ENCODE peak calls at places on chromosomes 12 and 14, in six cellular contexts. C is endothelial cell of umbilical vein, B is AG04450, Q is Peyer's patch, X is right lobe of liver, N is ovary. R is an unnamed sample.

GRCh38 chr12:92110083-92110640 is 35.5 kb downstream of the BTG1 start:
- DNase-seq in X (no peak), Q (no peak), N (no peak), C (no peak), B (no peak), R (no peak)

GRCh38 chr12:20696181-20696580 is 1.0 kb downstream of the SLCO1C1 start:
- DNase-seq in N (no peak), X (no peak), Q (no peak), C (no peak), B (no peak), R (no peak)

GRCh38 chr14:60133487-60133886 is 31.7 kb downstream of the DHRS7 start:
- DNase-seq in N (no peak), C (no peak), X (no peak), Q (no peak), B (no peak), R (no peak)

GRCh38 chr12:69415471-69416275 is 54.5 kb upstream of the FRS2 start:
- DNase-seq in B (peak), X (no peak), N (peak), Q (peak), C (peak), R (peak)

GRCh38 chr12:104974626-104975290 is 11.4 kb upstream of the NOPCHAP1 start:
- DNase-seq in B (no peak), N (no peak), C (no peak), Q (peak), X (no peak), R (no peak)

GRCh38 chr14:100069161-100069800 is 4.1 kb downstream of the EVL start:
- DNase-seq in N (no peak), B (no peak), C (no peak), X (no peak), Q (no peak), R (no peak)

GRCh38 chr12:6538420-6539275 is 4.3 kb downstream of the GAPDH start:
- DNase-seq in Q (no peak), N (no peak), C (no peak), B (no peak), X (no peak), R (no peak)

GRCh38 chr12:120015313-120015712 is 26.3 kb downstream of the BICDL1 start:
- DNase-seq in B (no peak), X (no peak), C (no peak), N (no peak), Q (no peak), R (no peak)

GRCh38 chr12:95218852-95219171 is 1.2 kb downstream of the VEZT start:
- DNase-seq in Q (peak), X (no peak), C (no peak), B (no peak), N (no peak), R (no peak)

GRCh38 chr14:59133202-59133601 is 55.3 kb upstream of the DAAM1 start:
- DNase-seq in Q (no peak), C (peak), B (no peak), N (no peak), X (no peak), R (no peak)

GRCh38 chr14:78314484-78314883 is 144.3 kb downstream of the NRXN3 start:
- DNase-seq in X (no peak), B (no peak), N (no peak), C (no peak), Q (no peak), R (no peak)

GRCh38 chr12:48414046-48414445 is 58.3 kb upstream of the ANP32D start:
- DNase-seq in Q (no peak), N (peak), X (no peak), C (peak), B (no peak), R (no peak)

GRCh38 chr12:103688659-103689058 is 101.6 kb downstream of the STAB2 start:
- DNase-seq in X (no peak), B (no peak), C (no peak), N (no peak), Q (no peak), R (no peak)

GRCh38 chr12:103687262-103687661 is 100.2 kb downstream of the STAB2 start:
- DNase-seq in X (no peak), C (no peak), Q (no peak), N (no peak), B (no peak), R (no peak)
- TF ChIP-seq CTCF in X (no peak), C (no peak), Q (no peak), N (no peak), B (no peak), R (no peak)

GRCh38 chr12:43760396-43760795 is 1.6 kb downstream of the IRAK4 start:
- DNase-seq in C (no peak), X (no peak), N (no peak), Q (no peak), B (no peak), R (no peak)
- H3K4me3 ChIP-seq in C (no peak), X (no peak), N (no peak), Q (no peak), B (peak), R (no peak)

DNA sequence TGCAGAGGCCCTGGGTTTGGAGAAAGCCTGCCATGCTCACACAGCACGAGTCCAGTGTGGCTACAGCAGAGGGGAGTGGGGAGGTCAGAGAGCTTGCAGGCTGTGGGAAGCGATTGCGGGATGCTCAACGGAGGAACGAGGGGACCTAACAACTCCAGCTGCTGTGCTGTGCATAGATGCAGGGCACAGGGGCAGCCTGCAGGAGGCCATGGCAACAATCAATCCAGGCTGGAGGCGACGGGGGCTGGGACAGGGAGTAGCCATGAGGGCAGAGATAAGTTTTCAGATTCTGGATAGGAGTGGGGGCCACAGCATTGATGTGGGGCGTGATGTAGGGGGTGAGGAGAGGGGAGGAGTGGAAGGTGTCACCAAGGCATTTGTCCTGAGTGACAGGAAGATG is 20.6 kb downstream of the FAIM2 start:
- DNase-seq in Q (no peak), N (no peak), X (no peak), C (no peak), B (no peak), R (no peak)
- TF ChIP-seq CTCF in Q (no peak), N (no peak), X (no peak), C (no peak), B (no peak), R (no peak)

DNA sequence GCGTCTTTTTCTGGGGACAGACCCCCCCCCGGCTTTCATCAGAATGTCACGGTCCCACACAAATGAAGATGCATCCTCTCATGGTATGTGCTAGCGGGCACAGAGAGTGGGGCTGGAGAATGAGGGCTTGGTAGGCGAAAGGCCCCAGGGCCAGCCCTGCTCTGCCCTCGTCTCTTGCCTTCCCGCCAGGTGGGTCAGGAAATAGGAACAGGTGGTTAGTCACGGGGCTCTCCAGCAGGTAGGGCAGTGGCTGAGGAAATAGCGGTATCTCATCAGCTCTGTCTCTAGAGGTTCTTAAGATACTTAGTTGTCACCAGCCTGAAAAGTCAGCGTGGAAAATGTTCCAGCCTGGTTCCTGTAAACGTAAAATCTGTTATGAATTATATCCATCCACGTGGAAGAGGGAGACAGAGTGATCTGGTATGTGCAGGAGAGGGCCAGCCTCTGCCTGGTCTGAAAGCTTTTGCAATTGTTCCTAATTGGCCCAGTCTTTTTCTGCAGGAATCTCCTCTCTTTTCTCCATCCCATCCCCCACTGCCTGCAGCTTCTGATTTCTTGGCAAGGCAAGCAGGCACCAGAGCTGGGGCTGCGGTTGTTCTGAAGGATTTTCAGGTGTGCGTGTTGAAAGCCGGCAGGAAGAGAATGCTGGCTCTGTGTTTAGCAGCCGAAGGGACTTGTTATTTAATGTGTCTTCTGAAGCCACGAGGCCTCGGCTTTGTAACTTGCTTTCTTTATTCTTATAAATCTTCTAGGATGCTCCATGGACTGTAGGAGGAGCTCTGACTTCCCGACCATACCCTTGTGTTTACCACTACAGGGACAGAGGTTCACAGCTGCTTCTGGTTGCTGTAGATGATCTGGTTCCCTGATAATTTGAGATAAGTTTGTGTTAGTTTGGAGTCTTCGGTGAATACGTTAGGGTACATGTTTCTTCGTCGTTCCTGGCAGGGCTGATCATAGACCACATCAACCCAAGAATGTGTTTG is 131.1 kb downstream of the CACNA1C start:
- DNase-seq in C (no peak), B (no peak), X (no peak), Q (no peak), N (no peak), R (peak)
- H3K4me3 ChIP-seq in C (no peak), B (no peak), X (no peak), Q (no peak), N (no peak), R (peak)

GRCh38 chr14:106286697-106287290 is 760.4 kb downstream of the TMEM121 start:
- DNase-seq in X (no peak), B (no peak), C (no peak), Q (no peak), N (no peak), R (no peak)
- TF ChIP-seq CTCF in X (no peak), B (no peak), C (no peak), Q (no peak), N (no peak), R (no peak)